ENCODE peak calls at places on chromosomes 16 and 17, in ten cellular contexts. Q is uterus, S is sigmoid colon, T is EL, P is Calu3, M is body of pancreas, I is nephron progenitor cell, B is Ammon's horn, W is T-helper 1 cell, J is NCI-H1092 treated with DMSO at 0.1 percent for 48 hours. Y is an unnamed sample.

GRCh38 chr16:49854227-49855203 is 1.4 kb downstream of the ZNF423 start:
- DNase-seq in Q (peak; percentile 54), S (peak; percentile 76), T (no peak), P (peak; percentile 25), M (peak; percentile 37), I (peak; percentile 61), B (no peak), W (no peak), J (no peak), Y (no peak)

GRCh38 chr16:50204426-50205108 is 51.5 kb downstream of the TENT4B start:
- DNase-seq in Q (no peak), S (no peak), T (peak; percentile 58), P (no peak), M (no peak), I (no peak), B (no peak), W (no peak), J (no peak), Y (no peak)

GRCh38 chr17:2798188-2798587 is 1.9 kb downstream of the RAP1GAP2 start:
- DNase-seq in Q (no peak), S (no peak), T (no peak), P (no peak), M (no peak), I (no peak), B (no peak), W (no peak), J (no peak), Y (no peak)

GRCh38 chr16:66678314-66678713 is 18.2 kb downstream of the CMTM4 start:
- DNase-seq in Q (no peak), S (no peak), T (no peak), P (no peak), M (no peak), I (no peak), B (no peak), W (no peak), J (no peak), Y (no peak)

GRCh38 chr17:38415250-38416194 is 12.7 kb upstream of the ARHGAP23 start:
- DNase-seq in Q (no peak), S (no peak), T (peak; percentile 67), P (peak; percentile 76), M (no peak), I (no peak), B (peak; percentile 63), W (no peak), J (peak; percentile 96), Y (peak; percentile 63)

GRCh38 chr17:66165537-66166123 is 26.3 kb downstream of the CEP112 start:
- DNase-seq in Q (no peak), S (no peak), T (peak; percentile 63), P (peak; percentile 38), M (no peak), I (peak; percentile 13), B (peak; percentile 73), W (no peak), J (peak; percentile 30), Y (peak; percentile 76)

GRCh38 chr17:10295728-10296343 is 77.0 kb downstream of the MYH13 start:
- DNase-seq in Q (peak; percentile 68), S (no peak), T (peak; percentile 61), P (peak; percentile 28), M (peak; percentile 34), I (peak; percentile 73), B (peak; percentile 74), W (no peak), J (no peak), Y (peak; percentile 74)

GRCh38 chr17:66577041-66577440 is 257.9 kb upstream of the CACNG5 start:
- DNase-seq in Q (no peak), S (no peak), T (no peak), P (no peak), M (no peak), I (no peak), B (no peak), W (no peak), J (no peak), Y (no peak)

GRCh38 chr16:27254262-27254811 is 14.2 kb downstream of the NSMCE1 start:
- DNase-seq in Q (no peak), S (no peak), T (no peak), P (no peak), M (no peak), I (no peak), B (no peak), W (no peak), J (no peak), Y (peak; percentile 35)

GRCh38 chr17:9837551-9838471 is 12.1 kb downstream of the GLP2R start:
- DNase-seq in Q (peak; percentile 70), S (peak; percentile 87), T (peak; percentile 93), P (no peak), M (peak; percentile 27), I (no peak), B (no peak), W (no peak), J (no peak), Y (peak; percentile 98)

GRCh38 chr16:83714286-83714685 is 93.5 kb upstream of the HSBP1 start:
- DNase-seq in Q (no peak), S (no peak), T (peak; percentile 73), P (no peak), M (no peak), I (no peak), B (no peak), W (no peak), J (no peak), Y (no peak)

GRCh38 chr17:2958706-2959222 is 104.6 kb downstream of the OR1D5 start:
- DNase-seq in Q (no peak), S (peak; percentile 39), T (no peak), P (no peak), M (no peak), I (no peak), B (no peak), W (no peak), J (no peak), Y (no peak)

GRCh38 chr16:74743045-74743667 is 31.5 kb downstream of the FA2H start:
- DNase-seq in Q (no peak), S (no peak), T (peak; percentile 26), P (no peak), M (no peak), I (no peak), B (no peak), W (no peak), J (no peak), Y (no peak)

GRCh38 chr16:89149386-89149785 is 22.2 kb upstream of the CDH15 start:
- DNase-seq in Q (no peak), S (no peak), T (no peak), P (no peak), M (no peak), I (no peak), B (no peak), W (peak; percentile 2), J (no peak), Y (no peak)

Y was measured in fibroblast of villous mesenchyme.